ENCODE peak calls at places on chromosomes 16 and 17, in ten cellular contexts. C is psoas muscle; L is thoracic aorta; Z is bronchial epithelial cell; X is AG10803; Q is IMR-90; A is CD8-positive, alpha-beta T cell; F is PC-3; U is brain microvascular endothelial cell; J is foreskin fibroblast. T is an unnamed sample.

GRCh38 chr16:18832613-18833012 is 31.3 kb upstream of the ARL6IP1 start:
- DNase-seq in C (no peak), L (no peak), Z (no peak), X (no peak), Q (no peak), A (no peak), F (no peak), U (no peak), J (no peak), T (no peak)

GRCh38 chr16:89187337-89188063 is 12.8 kb downstream of the SLC22A31 start:
- DNase-seq in C (peak), L (no peak), Z (no peak), X (no peak), Q (no peak), A (no peak), F (no peak), U (no peak), J (no peak), T (no peak)

GRCh38 chr17:3448059-3448630 is 14.5 kb upstream of the OR1E2 start:
- DNase-seq in C (no peak), L (no peak), Z (peak), X (no peak), Q (no peak), A (no peak), F (no peak), U (no peak), J (no peak), T (no peak)

GRCh38 chr17:8735336-8735939 is 9.2 kb downstream of the CCDC42 start:
- DNase-seq in C (no peak), L (no peak), Z (no peak), X (no peak), Q (no peak), A (no peak), F (no peak), U (no peak), J (no peak), T (no peak)

GRCh38 chr17:43840814-43841213 is 6.2 kb upstream of the CD300LG start:
- DNase-seq in C (no peak), L (no peak), Z (no peak), X (no peak), Q (peak), A (no peak), F (peak), U (peak), J (peak), T (no peak)

GRCh38 chr17:37090941-37091340 is 142.2 kb downstream of the AATF start:
- DNase-seq in C (no peak), L (no peak), Z (no peak), X (no peak), Q (no peak), A (no peak), F (no peak), U (no peak), J (no peak), T (no peak)

GRCh38 chr16:88799569-88800276 is 3.9 kb upstream of the CDT1 start:
- DNase-seq in C (no peak), L (no peak), Z (no peak), X (no peak), Q (no peak), A (no peak), F (no peak), U (no peak), J (peak), T (no peak)

GRCh38 chr17:83064732-83065659 is 14.4 kb upstream of the METRNL start:
- DNase-seq in C (no peak), L (no peak), Z (peak), X (no peak), Q (no peak), A (no peak), F (peak), U (no peak), J (no peak), T (peak)

GRCh38 chr16:77213542-77214108 is 14.4 kb downstream of the SYCE1L start:
- DNase-seq in C (no peak), L (no peak), Z (peak), X (peak), Q (peak), A (no peak), F (peak), U (peak), J (peak), T (peak)

GRCh38 chr17:49292901-49293300 is 62.3 kb upstream of the PHOSPHO1 start:
- DNase-seq in C (no peak), L (no peak), Z (peak), X (no peak), Q (no peak), A (no peak), F (no peak), U (no peak), J (no peak), T (no peak)

GRCh38 chr16:75385507-75386152 is 47.7 kb downstream of the CFDP1 start:
- DNase-seq in C (no peak), L (no peak), Z (peak), X (peak), Q (peak), A (no peak), F (peak), U (peak), J (peak), T (peak)

GRCh38 chr16:15983898-15984297 is 34.5 kb downstream of the ABCC1 start:
- DNase-seq in C (no peak), L (no peak), Z (no peak), X (no peak), Q (peak), A (no peak), F (no peak), U (no peak), J (peak), T (no peak)

GRCh38 chr17:78131172-78132085 is 858 bp downstream of the TMC8 start:
- DNase-seq in C (no peak), L (no peak), Z (no peak), X (no peak), Q (no peak), A (no peak), F (no peak), U (no peak), J (peak), T (no peak)

GRCh38 chr17:41663451-41664171 is 25.1 kb upstream of the EIF1 start:
- DNase-seq in C (no peak), L (no peak), Z (peak), X (no peak), Q (no peak), A (no peak), F (no peak), U (no peak), J (no peak), T (peak)

GRCh38 chr17:71447644-71448043 is 673.2 kb upstream of the SOX9 start:
- DNase-seq in C (no peak), L (no peak), Z (no peak), X (no peak), Q (no peak), A (no peak), F (peak), U (no peak), J (no peak), T (no peak)

GRCh38 chr16:7691533-7691932 is 358.9 kb downstream of the RBFOX1 start:
- DNase-seq in C (no peak), L (no peak), Z (no peak), X (no peak), Q (no peak), A (no peak), F (no peak), U (no peak), J (no peak), T (no peak)

GRCh38 chr17:51154176-51154575 is 817 bp downstream of the NME1 start:
- DNase-seq in C (no peak), L (no peak), Z (no peak), X (peak), Q (peak), A (no peak), F (no peak), U (no peak), J (peak), T (no peak)

GRCh38 chr17:2048805-2049204 is 6.1 kb upstream of the HIC1 start:
- DNase-seq in C (no peak), L (no peak), Z (no peak), X (no peak), Q (no peak), A (no peak), F (no peak), U (no peak), J (no peak), T (no peak)

GRCh38 chr17:77323413-77324171 is 182.8 kb downstream of the SEC14L1 start:
- DNase-seq in C (peak), L (no peak), Z (no peak), X (peak), Q (peak), A (no peak), F (peak), U (no peak), J (peak), T (peak)

GRCh38 chr16:12758031-12758669 is 45.5 kb downstream of the CPPED1 start:
- DNase-seq in C (no peak), L (no peak), Z (no peak), X (no peak), Q (no peak), A (no peak), F (no peak), U (no peak), J (no peak), T (no peak)

GRCh38 chr17:74566132-74566753 is 1.1 kb downstream of the CD300H start:
- DNase-seq in C (no peak), L (no peak), Z (peak), X (peak), Q (no peak), A (no peak), F (peak), U (no peak), J (no peak), T (peak)

GRCh38 chr16:31455601-31456314 is 3.5 kb upstream of the ARMC5 start:
- DNase-seq in C (no peak), L (no peak), Z (no peak), X (peak), Q (no peak), A (no peak), F (no peak), U (no peak), J (peak), T (no peak)

GRCh38 chr16:11416228-11417001 is 71.2 kb downstream of the RMI2 start:
- DNase-seq in C (no peak), L (no peak), Z (no peak), X (no peak), Q (no peak), A (no peak), F (no peak), U (no peak), J (no peak), T (no peak)

GRCh38 chr17:17669851-17670232 is 11.4 kb upstream of the RAI1 start:
- DNase-seq in C (no peak), L (no peak), Z (no peak), X (no peak), Q (no peak), A (no peak), F (no peak), U (no peak), J (no peak), T (no peak)

GRCh38 chr17:17667231-17667630 is 14.0 kb upstream of the RAI1 start:
- DNase-seq in C (no peak), L (no peak), Z (no peak), X (no peak), Q (no peak), A (no peak), F (no peak), U (no peak), J (no peak), T (no peak)

GRCh38 chr17:17669081-17669850 is 12.0 kb upstream of the RAI1 start:
- DNase-seq in C (no peak), L (no peak), Z (no peak), X (no peak), Q (peak), A (no peak), F (no peak), U (no peak), J (no peak), T (no peak)

GRCh38 chr17:17667947-17668346 is 13.3 kb upstream of the RAI1 start:
- DNase-seq in C (no peak), L (no peak), Z (no peak), X (no peak), Q (no peak), A (no peak), F (no peak), U (no peak), J (no peak), T (no peak)

DNA sequence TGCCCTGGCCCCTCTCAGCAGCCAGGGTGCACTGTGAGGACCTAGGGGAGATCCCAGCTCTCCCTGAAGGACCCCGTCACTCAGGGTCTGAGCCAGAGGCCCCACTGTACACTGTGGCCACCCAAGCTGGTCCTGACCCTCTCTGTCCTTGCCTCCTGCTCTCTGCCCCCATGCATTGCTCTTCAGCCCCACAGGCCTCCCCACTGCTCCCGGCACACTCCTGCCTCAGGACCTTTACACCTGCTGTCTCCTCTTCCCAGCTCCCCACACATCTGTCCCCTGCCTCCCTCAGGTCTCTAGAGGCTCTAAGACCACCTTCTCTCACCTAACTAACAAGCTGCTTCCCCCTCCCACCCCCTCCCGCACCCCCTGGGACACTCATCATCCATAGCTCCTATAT is 12.9 kb upstream of the RAI1 start:
- DNase-seq in C (no peak), L (no peak), Z (no peak), X (no peak), Q (no peak), A (no peak), F (no peak), U (no peak), J (no peak), T (no peak)
- TF ChIP-seq CTCF in C (no peak), L (no peak), Z (no peak), X (no peak), Q (no peak), A (no peak), F (no peak), U (no peak), J (no peak), T (no peak)

GRCh38 chr16:29807426-29808218 is 1.3 kb downstream of the MAZ start:
- DNase-seq in C (peak), L (peak), Z (peak), X (peak), Q (peak), A (peak), F (peak), U (peak), J (peak), T (peak)
- TF ChIP-seq CTCF in C (peak), L (peak), Z (peak), X (peak), Q (peak), A (peak), F (peak), U (peak), J (peak), T (peak)

GRCh38 chr17:54813896-54814295 is 86.8 kb upstream of the TOM1L1 start:
- DNase-seq in C (no peak), L (no peak), Z (no peak), X (no peak), Q (no peak), A (no peak), F (no peak), U (no peak), J (no peak), T (no peak)

DNA sequence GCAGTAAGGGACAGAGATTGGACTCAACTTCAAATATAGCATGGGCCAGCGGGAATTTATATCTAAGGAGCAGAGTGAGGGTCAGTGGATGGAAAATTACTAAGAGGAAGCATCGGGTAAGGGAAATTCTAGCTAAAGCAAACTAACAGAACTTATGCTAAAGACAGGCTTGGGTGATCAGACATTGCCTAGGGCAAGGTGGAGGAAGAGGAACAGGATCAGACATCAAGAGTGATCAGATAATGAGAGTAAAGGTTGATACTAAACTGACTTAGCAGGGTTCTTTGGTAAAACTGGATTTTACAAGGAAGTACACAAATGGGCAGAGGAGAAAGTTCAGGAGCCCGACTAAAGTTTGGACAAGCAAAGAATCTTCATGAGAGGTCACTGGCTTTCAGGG is 86.3 kb upstream of the TOM1L1 start:
- DNase-seq in C (no peak), L (no peak), Z (no peak), X (no peak), Q (no peak), A (no peak), F (no peak), U (no peak), J (no peak), T (no peak)
- TF ChIP-seq CTCF in C (no peak), L (no peak), Z (no peak), X (no peak), Q (no peak), A (no peak), F (no peak), U (no peak), J (no peak), T (no peak)

DNA sequence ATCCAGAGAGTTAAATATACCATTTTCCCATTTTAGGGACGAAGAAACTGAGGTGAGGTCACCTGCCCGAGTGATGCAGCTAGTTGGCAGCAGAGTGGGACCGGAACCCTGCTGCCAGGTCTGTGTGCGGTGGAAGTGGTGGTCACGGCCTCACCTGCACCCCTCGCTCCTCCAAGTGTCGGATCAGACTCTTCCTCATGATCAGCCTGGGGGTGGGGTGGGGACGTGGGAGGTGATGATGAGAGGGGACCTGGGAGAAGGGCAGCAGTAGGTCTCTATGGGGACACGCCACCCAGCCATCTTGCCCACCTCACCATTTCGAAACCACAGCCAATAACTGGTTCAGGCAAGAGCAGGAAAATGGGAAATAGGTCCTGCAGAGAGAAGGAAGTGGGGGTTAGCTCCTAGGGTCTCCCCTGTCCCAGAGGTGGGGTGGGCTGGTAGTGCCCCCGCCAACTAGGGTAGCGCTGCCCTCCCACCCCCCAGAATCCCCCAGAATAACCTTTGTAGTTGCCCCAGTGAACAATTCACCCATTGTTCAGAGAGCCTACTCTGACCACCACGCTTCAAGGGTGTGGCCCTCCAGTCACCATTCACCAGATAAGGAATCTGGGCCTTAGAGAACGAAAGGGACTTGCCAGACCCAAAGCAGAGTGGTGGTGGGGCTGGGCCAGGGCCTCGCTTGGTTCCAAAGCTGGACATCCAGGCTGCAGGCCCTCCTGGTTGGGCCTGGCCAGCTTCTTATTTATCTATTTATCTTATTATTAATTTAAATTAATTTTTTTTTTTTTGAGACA is 5.1 kb downstream of the GDPD3 start:
- DNase-seq in C (no peak), L (no peak), Z (no peak), X (no peak), Q (no peak), A (no peak), F (no peak), U (no peak), J (no peak), T (no peak)
- TF ChIP-seq CTCF in C (no peak), L (no peak), Z (no peak), X (no peak), Q (no peak), A (no peak), F (no peak), U (no peak), J (no peak), T (no peak)